ENCODE peak calls at places on chromosomes 16 and 17, in six cellular contexts. K, V, P, Z, E and G are unnamed samples.

GRCh38 chr16:85899444-85899843 is 482 bp downstream of the IRF8 start:
- DNase-seq in E (no peak), K (no peak), V (no peak), Z (no peak), P (no peak), G (no peak)

GRCh38 chr17:66341462-66341861 is 39.0 kb downstream of the PRKCA start:
- DNase-seq in P (no peak), E (no peak), V (no peak), K (no peak), Z (no peak), G (no peak)

GRCh38 chr17:15341966-15342365 is 569 bp upstream of the TEKT3 start:
- DNase-seq in V (no peak), Z (no peak), K (no peak), E (no peak), P (no peak), G (no peak)

GRCh38 chr16:85898521-85899442 is at the start of gene IRF8:
- DNase-seq in V (peak; percentile 54), K (peak; percentile 76), Z (peak; percentile 17), E (peak; percentile 34), P (peak; percentile 61), G (no peak)

GRCh38 chr16:23702951-23703350 is 10.1 kb downstream of the ERN2 start:
- DNase-seq in Z (no peak), P (no peak), E (no peak), K (no peak), V (no peak), G (no peak)

GRCh38 chr17:69608808-69609494 is 194.5 kb downstream of the MAP2K6 start:
- DNase-seq in Z (no peak), P (no peak), E (no peak), V (no peak), K (peak; percentile 67), G (peak; percentile 26)

GRCh38 chr17:76585649-76586593 is at the start of gene ST6GALNAC2:
- DNase-seq in K (peak; percentile 70), Z (peak; percentile 68), V (no peak), E (no peak), P (no peak), G (peak; percentile 76)

GRCh38 chr17:27846042-27846655 is 45.8 kb upstream of the NOS2 start:
- DNase-seq in K (no peak), V (peak; percentile 31), P (peak; percentile 18), E (no peak), Z (no peak), G (no peak)

GRCh38 chr17:80103061-80103481 is 1.7 kb downstream of the GAA start:
- DNase-seq in P (no peak), K (no peak), E (no peak), V (no peak), Z (no peak), G (no peak)

GRCh38 chr16:30977502-30977901 is 7.5 kb upstream of the HSD3B7 start:
- DNase-seq in K (no peak), Z (no peak), E (no peak), P (no peak), V (no peak), G (no peak)

GRCh38 chr16:12613131-12613991 is 190.3 kb downstream of the CPPED1 start:
- DNase-seq in K (no peak), P (no peak), Z (no peak), E (no peak), V (no peak), G (peak; percentile 20)

GRCh38 chr17:58755577-58756245 is at the start of gene PPM1E:
- DNase-seq in P (peak; percentile 10), V (peak; percentile 30), Z (peak; percentile 16), K (no peak), E (no peak), G (peak; percentile 60)

GRCh38 chr17:62644487-62645173 is 17.2 kb downstream of the MRC2 start:
- DNase-seq in V (no peak), K (no peak), E (no peak), P (no peak), Z (no peak), G (no peak)

GRCh38 chr17:39132192-39132600 is 19.2 kb downstream of the PLXDC1 start:
- DNase-seq in V (no peak), E (no peak), P (no peak), K (no peak), Z (no peak), G (no peak)

GRCh38 chr16:19329932-19330331 is 44.4 kb downstream of the CLEC19A start:
- DNase-seq in V (no peak), K (no peak), E (no peak), P (no peak), Z (no peak), G (peak; percentile 33)

GRCh38 chr17:69492410-69493071 is 78.0 kb downstream of the MAP2K6 start:
- DNase-seq in K (no peak), Z (no peak), E (no peak), V (no peak), P (no peak), G (peak; percentile 71)

GRCh38 chr17:18172528-18173278 is 10.9 kb upstream of the ALKBH5 start:
- DNase-seq in Z (no peak), V (no peak), E (no peak), K (no peak), P (no peak), G (no peak)

GRCh38 chr16:74695450-74696422 is 4.9 kb downstream of the MLKL start:
- DNase-seq in V (peak; percentile 21), P (peak; percentile 38), Z (peak; percentile 69), K (peak; percentile 91), E (no peak), G (peak; percentile 90)

GRCh38 chr17:4743216-4743615 is 3.5 kb upstream of the CXCL16 start:
- DNase-seq in V (no peak), Z (no peak), K (no peak), P (no peak), E (no peak), G (no peak)

GRCh38 chr16:50297301-50298074 is 31.1 kb downstream of the ADCY7 start:
- DNase-seq in E (no peak), K (no peak), P (no peak), Z (no peak), V (no peak), G (no peak)

GRCh38 chr17:77723071-77723908 is 235.2 kb upstream of the TNRC6C start:
- DNase-seq in Z (no peak), V (no peak), P (no peak), E (no peak), K (peak; percentile 60), G (no peak)

GRCh38 chr17:21425736-21426135 is 49.6 kb downstream of the KCNJ12 start:
- DNase-seq in Z (no peak), E (no peak), P (no peak), V (no peak), K (no peak), G (no peak)

GRCh38 chr17:34562387-34562786 is 17.0 kb upstream of the TMEM132E start:
- DNase-seq in K (no peak), E (no peak), V (no peak), Z (no peak), P (no peak), G (no peak)

GRCh38 chr17:15920758-15921239 is 24.1 kb upstream of the ADORA2B start:
- DNase-seq in V (no peak), E (no peak), P (no peak), K (no peak), Z (peak; percentile 51), G (peak; percentile 84)

GRCh38 chr17:2975469-2975958 is 87.9 kb downstream of the OR1D5 start:
- DNase-seq in E (no peak), Z (peak; percentile 61), P (no peak), V (no peak), K (peak; percentile 13), G (no peak)